ENCODE peak calls at places on chromosomes 12 and 14, in eight cellular contexts. X, N, M, Z, H, S, R and C are unnamed samples. For H3K4me1, H3K36me3 and H3K27me3, the result is how much of the 10 kb centered on the place peaks cover.

GRCh38 chr14:61561657-61562276 is 133.5 kb upstream of the HIF1A start:
- DNase-seq in X (peak), N (peak), M (peak), Z (peak), H (no peak), S (peak), R (no peak), C (peak)

GRCh38 chr14:35196571-35196970 is 74.2 kb downstream of the PRORP start:
- DNase-seq in X (no peak), N (peak), M (no peak), Z (no peak), H (no peak), S (no peak), R (no peak), C (no peak)

GRCh38 chr14:29663281-29663801 is 264.3 kb downstream of the PRKD1 start:
- DNase-seq in X (no peak), N (no peak), M (no peak), Z (no peak), H (no peak), S (peak), R (no peak), C (no peak)

GRCh38 chr12:26749781-26750180 is 83.2 kb downstream of the ITPR2 start:
- DNase-seq in X (no peak), N (no peak), M (no peak), Z (no peak), H (no peak), S (no peak), R (no peak), C (no peak)

GRCh38 chr12:26416550-26416949 is 221.2 kb downstream of the SSPN start:
- DNase-seq in X (no peak), N (no peak), M (no peak), Z (no peak), H (no peak), S (no peak), R (no peak), C (no peak)

GRCh38 chr14:67934087-67934486 is 114.5 kb downstream of the RAD51B start:
- DNase-seq in X (no peak), N (peak), M (peak), Z (no peak), H (peak), S (peak), R (peak), C (no peak)

GRCh38 chr12:98637068-98637467 is 7.5 kb downstream of the IKBIP start:
- DNase-seq in X (no peak), N (no peak), M (no peak), Z (no peak), H (no peak), S (no peak), R (no peak), C (no peak)

GRCh38 chr12:50603817-50604639 is 99.2 kb downstream of the DIP2B start:
- DNase-seq in X (no peak), N (no peak), M (no peak), Z (no peak), H (no peak), S (peak), R (no peak), C (no peak)

GRCh38 chr14:32258574-32258973 is 55.5 kb upstream of the RNU6-8 start:
- DNase-seq in X (no peak), N (no peak), M (no peak), Z (no peak), H (no peak), S (no peak), R (no peak), C (no peak)

GRCh38 chr12:28190321-28191017 is at the start of gene CCDC91:
- DNase-seq in X (peak), N (peak), M (peak), Z (peak), H (peak), S (peak), R (peak), C (peak)

GRCh38 chr12:109134186-109134917 is 18.0 kb downstream of the ACACB start:
- DNase-seq in X (no peak), N (peak), M (peak), Z (peak), H (peak), S (peak), R (no peak), C (no peak)

DNA sequence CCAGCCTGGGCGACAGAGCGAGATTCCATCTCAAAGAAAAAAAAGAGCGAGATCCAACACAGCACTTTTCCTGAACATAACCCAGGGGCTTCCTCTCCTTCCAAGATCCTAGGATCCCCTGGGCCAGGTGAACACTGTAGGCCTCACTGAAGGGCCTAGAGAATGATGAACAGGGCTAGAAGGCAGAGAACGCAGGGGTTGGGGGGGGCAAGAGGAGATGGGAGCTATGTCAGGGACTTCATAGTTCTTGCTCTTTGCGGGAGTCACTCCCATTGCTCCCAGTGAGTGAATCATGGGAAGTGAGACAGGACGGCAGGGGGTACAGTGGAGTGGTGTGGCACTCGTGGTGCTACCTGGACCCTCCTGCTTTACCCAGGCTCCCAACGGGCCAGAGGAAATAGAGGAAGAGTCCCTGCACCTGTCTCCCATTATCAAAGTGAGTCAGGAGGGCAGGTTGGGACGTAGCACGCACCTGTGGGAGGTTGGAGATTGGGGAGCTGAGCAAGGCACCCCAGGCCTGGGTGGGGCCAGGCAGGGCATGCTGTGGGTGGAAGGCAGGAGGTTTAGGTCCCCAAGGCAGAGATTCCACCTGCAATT is 1.3 kb upstream of the KRT8 start:
- DNase-seq in X (no peak), N (no peak), M (no peak), Z (no peak), H (no peak), S (no peak), R (no peak), C (peak)
- H3K4me1 ChIP-seq in X (under half), N (under half), M (under half), Z (under half), H (half or more), S (under half), R (under half), C (under half)

DNA sequence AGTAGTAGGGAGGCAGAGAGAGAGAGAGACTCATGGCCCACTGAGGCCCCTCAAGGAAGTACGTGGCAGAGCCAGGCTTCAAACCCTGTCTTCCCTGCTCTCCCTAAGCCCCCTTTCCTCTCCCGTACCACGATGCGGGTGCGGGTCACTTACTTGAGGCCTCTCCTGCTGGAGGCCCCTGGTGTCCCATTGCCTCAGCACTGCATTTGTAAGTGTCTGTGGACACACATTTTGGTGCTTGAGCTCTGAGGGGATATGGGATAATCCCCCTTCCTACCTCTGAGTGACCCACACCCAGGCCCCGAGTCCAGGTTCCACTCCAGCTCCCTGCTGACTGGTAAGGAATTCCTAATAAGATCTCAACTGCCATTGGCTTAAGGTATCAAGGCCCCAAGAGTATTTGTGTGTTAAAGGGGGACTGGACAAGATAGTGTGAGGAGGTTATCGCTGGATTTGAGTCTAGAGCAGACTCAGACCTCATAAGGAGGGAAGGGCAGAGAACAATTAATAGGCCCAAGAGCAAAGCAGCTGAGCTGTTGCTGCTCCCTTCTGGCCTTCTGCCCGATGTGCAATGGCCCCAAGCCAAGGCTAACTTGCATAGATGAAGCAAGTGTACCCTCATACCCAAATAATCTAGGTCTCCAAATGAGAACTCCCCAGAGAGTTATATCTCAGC is 71.9 kb downstream of the CRACR2A start:
- DNase-seq in X (no peak), N (peak), M (peak), Z (peak), H (no peak), S (peak), R (no peak), C (peak)
- H3K36me3 ChIP-seq in X (under half), N (under half), M (under half), Z (under half), H (under half), S (under half), R (under half), C (under half)

DNA sequence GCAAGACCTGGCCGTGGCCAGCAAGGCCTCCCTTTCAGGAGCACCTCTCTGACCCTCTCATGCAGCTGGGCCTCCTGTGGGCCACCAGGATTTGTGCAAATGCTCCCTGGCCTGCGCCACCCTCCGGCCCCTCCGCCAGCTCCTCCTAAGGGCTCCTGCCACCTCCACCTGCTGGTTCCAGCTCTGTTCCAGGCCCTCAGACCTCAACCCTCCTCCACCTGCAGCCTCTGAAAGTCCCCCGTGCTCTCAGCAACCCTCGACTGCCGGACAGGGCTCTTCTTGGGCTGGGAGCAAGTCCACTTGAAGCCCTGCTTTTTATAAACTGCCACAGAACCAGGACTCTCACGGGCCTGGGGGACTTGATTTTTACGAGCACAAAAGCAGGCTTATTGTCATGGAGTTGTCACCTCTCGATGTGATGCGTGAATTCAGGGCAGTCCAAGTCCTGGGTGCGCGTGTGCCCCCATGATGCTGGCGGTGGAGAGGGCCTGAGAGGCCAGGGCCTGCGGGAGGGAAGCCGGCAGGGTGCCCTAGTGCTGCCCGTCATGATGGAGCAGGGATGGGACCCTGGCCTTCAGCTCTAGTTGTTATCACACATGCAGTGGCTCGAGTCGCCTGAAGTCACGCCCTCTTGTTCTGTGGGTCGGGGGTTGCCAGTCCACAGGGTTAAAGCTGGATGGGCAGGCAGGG is 9.1 kb downstream of the TEDC1 start:
- DNase-seq in X (no peak), N (peak), M (no peak), Z (no peak), H (no peak), S (no peak), R (no peak), C (no peak)
- H3K27me3 ChIP-seq in X (under half), N (under half), M (under half), Z (under half), H (under half), S (under half), R (under half), C (under half)

DNA sequence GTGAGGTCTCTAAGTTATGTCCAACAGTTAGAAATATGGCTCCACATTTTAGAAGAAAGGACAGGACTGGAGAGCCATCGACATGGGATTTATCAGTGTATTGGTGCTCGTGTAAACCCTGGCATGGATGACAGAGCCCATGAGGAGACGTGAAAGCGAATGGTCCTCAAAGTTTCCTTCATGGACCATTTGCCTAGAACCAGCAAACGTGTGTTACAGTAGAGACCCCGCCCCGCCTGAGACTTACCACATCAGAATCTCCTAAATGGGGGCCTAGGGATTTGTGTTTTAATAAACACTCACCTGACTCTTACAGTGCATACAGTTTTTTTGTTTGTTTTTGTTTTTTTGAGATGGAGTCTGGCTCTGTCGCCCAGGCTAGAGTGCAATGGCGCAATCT is 12.2 kb downstream of the EVL start:
- DNase-seq in X (no peak), N (no peak), M (no peak), Z (no peak), H (no peak), S (no peak), R (no peak), C (peak)
- H3K4me1 ChIP-seq in X (under half), N (under half), M (under half), Z (under half), H (under half), S (under half), R (half or more), C (under half)

GRCh38 chr14:90399541-90400444 is 3.0 kb downstream of the CALM1 start:
- DNase-seq in X (peak), N (peak), M (peak), Z (peak), H (peak), S (peak), R (peak), C (peak)
- H3K36me3 ChIP-seq in X (under half), N (under half), M (under half), Z (under half), H (under half), S (under half), R (under half), C (under half)